ENCODE peak calls at places on chromosomes 1 and 21, in ten cellular contexts. One of them, this sample, is unnamed.

GRCh38 chr1:33010946-33011731 is 25.5 kb downstream of the AK2 start:
- DNase-seq in stimulated activated CD4-positive, alpha-beta T cell treated with anti-CD3 and anti-CD28 coated beads, Interleukin-12 subunit alpha, Interleukin-12 subunit beta, amount 100 ng/mL, for 4 hours: no peak
- DNase-seq in kidney tubule cell: no peak
- DNase-seq in Daoy: no peak
- DNase-seq in mucosa of gallbladder: peak
- DNase-seq in ELF-1: no peak
- DNase-seq in stimulated activated naive CD4-positive, alpha-beta T cell treated with Interleukin-2 at 50 U/mL for 16 hours: no peak
- DNase-seq in brain microvascular endothelial cell: no peak
- DNase-seq in CD4-positive, alpha-beta T cell: no peak
- DNase-seq in cardiac fibroblast: peak
- DNase-seq in this sample: no peak

GRCh38 chr1:155093938-155094621 is 15.4 kb downstream of the EFNA3 start:
- DNase-seq in stimulated activated CD4-positive, alpha-beta T cell treated with anti-CD3 and anti-CD28 coated beads, Interleukin-12 subunit alpha, Interleukin-12 subunit beta, amount 100 ng/mL, for 4 hours: no peak
- DNase-seq in kidney tubule cell: peak
- DNase-seq in Daoy: peak
- DNase-seq in mucosa of gallbladder: no peak
- DNase-seq in ELF-1: peak
- DNase-seq in stimulated activated naive CD4-positive, alpha-beta T cell treated with Interleukin-2 at 50 U/mL for 16 hours: no peak
- DNase-seq in brain microvascular endothelial cell: no peak
- DNase-seq in CD4-positive, alpha-beta T cell: no peak
- DNase-seq in cardiac fibroblast: peak
- DNase-seq in this sample: no peak

GRCh38 chr1:232196042-232196441 is 433.9 kb downstream of the SIPA1L2 start:
- DNase-seq in stimulated activated CD4-positive, alpha-beta T cell treated with anti-CD3 and anti-CD28 coated beads, Interleukin-12 subunit alpha, Interleukin-12 subunit beta, amount 100 ng/mL, for 4 hours: no peak
- DNase-seq in kidney tubule cell: no peak
- DNase-seq in Daoy: no peak
- DNase-seq in mucosa of gallbladder: no peak
- DNase-seq in ELF-1: no peak
- DNase-seq in stimulated activated naive CD4-positive, alpha-beta T cell treated with Interleukin-2 at 50 U/mL for 16 hours: no peak
- DNase-seq in brain microvascular endothelial cell: no peak
- DNase-seq in CD4-positive, alpha-beta T cell: no peak
- DNase-seq in cardiac fibroblast: no peak
- DNase-seq in this sample: no peak

GRCh38 chr1:43932786-43933385 is 715 bp upstream of the ARTN start:
- DNase-seq in stimulated activated CD4-positive, alpha-beta T cell treated with anti-CD3 and anti-CD28 coated beads, Interleukin-12 subunit alpha, Interleukin-12 subunit beta, amount 100 ng/mL, for 4 hours: no peak
- DNase-seq in kidney tubule cell: peak
- DNase-seq in Daoy: peak
- DNase-seq in mucosa of gallbladder: no peak
- DNase-seq in ELF-1: no peak
- DNase-seq in stimulated activated naive CD4-positive, alpha-beta T cell treated with Interleukin-2 at 50 U/mL for 16 hours: no peak
- DNase-seq in brain microvascular endothelial cell: peak
- DNase-seq in CD4-positive, alpha-beta T cell: no peak
- DNase-seq in cardiac fibroblast: peak
- DNase-seq in this sample: peak

GRCh38 chr1:239816090-239816812 is 275.4 kb upstream of the FMN2 start:
- DNase-seq in stimulated activated CD4-positive, alpha-beta T cell treated with anti-CD3 and anti-CD28 coated beads, Interleukin-12 subunit alpha, Interleukin-12 subunit beta, amount 100 ng/mL, for 4 hours: no peak
- DNase-seq in kidney tubule cell: peak
- DNase-seq in Daoy: peak
- DNase-seq in mucosa of gallbladder: peak
- DNase-seq in ELF-1: peak
- DNase-seq in stimulated activated naive CD4-positive, alpha-beta T cell treated with Interleukin-2 at 50 U/mL for 16 hours: no peak
- DNase-seq in brain microvascular endothelial cell: peak
- DNase-seq in CD4-positive, alpha-beta T cell: no peak
- DNase-seq in cardiac fibroblast: peak
- DNase-seq in this sample: peak

GRCh38 chr1:222928212-222928611 is 113.4 kb downstream of the DISP1 start:
- DNase-seq in stimulated activated CD4-positive, alpha-beta T cell treated with anti-CD3 and anti-CD28 coated beads, Interleukin-12 subunit alpha, Interleukin-12 subunit beta, amount 100 ng/mL, for 4 hours: no peak
- DNase-seq in kidney tubule cell: peak
- DNase-seq in Daoy: no peak
- DNase-seq in mucosa of gallbladder: peak
- DNase-seq in ELF-1: peak
- DNase-seq in stimulated activated naive CD4-positive, alpha-beta T cell treated with Interleukin-2 at 50 U/mL for 16 hours: no peak
- DNase-seq in brain microvascular endothelial cell: peak
- DNase-seq in CD4-positive, alpha-beta T cell: no peak
- DNase-seq in cardiac fibroblast: peak
- DNase-seq in this sample: no peak

GRCh38 chr1:185775505-185775904 is 41.3 kb downstream of the HMCN1 start:
- DNase-seq in stimulated activated CD4-positive, alpha-beta T cell treated with anti-CD3 and anti-CD28 coated beads, Interleukin-12 subunit alpha, Interleukin-12 subunit beta, amount 100 ng/mL, for 4 hours: no peak
- DNase-seq in kidney tubule cell: peak
- DNase-seq in Daoy: no peak
- DNase-seq in mucosa of gallbladder: no peak
- DNase-seq in ELF-1: no peak
- DNase-seq in stimulated activated naive CD4-positive, alpha-beta T cell treated with Interleukin-2 at 50 U/mL for 16 hours: no peak
- DNase-seq in brain microvascular endothelial cell: no peak
- DNase-seq in CD4-positive, alpha-beta T cell: no peak
- DNase-seq in cardiac fibroblast: peak
- DNase-seq in this sample: no peak

GRCh38 chr21:16644690-16645089 is 868.2 kb upstream of the CXADR start:
- DNase-seq in stimulated activated CD4-positive, alpha-beta T cell treated with anti-CD3 and anti-CD28 coated beads, Interleukin-12 subunit alpha, Interleukin-12 subunit beta, amount 100 ng/mL, for 4 hours: no peak
- DNase-seq in kidney tubule cell: no peak
- DNase-seq in Daoy: no peak
- DNase-seq in mucosa of gallbladder: no peak
- DNase-seq in ELF-1: no peak
- DNase-seq in stimulated activated naive CD4-positive, alpha-beta T cell treated with Interleukin-2 at 50 U/mL for 16 hours: no peak
- DNase-seq in brain microvascular endothelial cell: no peak
- DNase-seq in CD4-positive, alpha-beta T cell: no peak
- DNase-seq in cardiac fibroblast: peak
- DNase-seq in this sample: no peak

GRCh38 chr1:117527566-117528102 is 78.2 kb upstream of the TENT5C start:
- DNase-seq in stimulated activated CD4-positive, alpha-beta T cell treated with anti-CD3 and anti-CD28 coated beads, Interleukin-12 subunit alpha, Interleukin-12 subunit beta, amount 100 ng/mL, for 4 hours: no peak
- DNase-seq in kidney tubule cell: no peak
- DNase-seq in Daoy: no peak
- DNase-seq in mucosa of gallbladder: no peak
- DNase-seq in ELF-1: no peak
- DNase-seq in stimulated activated naive CD4-positive, alpha-beta T cell treated with Interleukin-2 at 50 U/mL for 16 hours: no peak
- DNase-seq in brain microvascular endothelial cell: peak
- DNase-seq in CD4-positive, alpha-beta T cell: no peak
- DNase-seq in cardiac fibroblast: peak
- DNase-seq in this sample: no peak